ENCODE peak calls at places on chromosomes 1 and 21, in four cellular contexts. Q, D, A and Y are unnamed samples.

GRCh38 chr1:12052008-12052573 is 11.0 kb upstream of the TNFRSF8 start:
- DNase-seq in Q (no peak), D (no peak), A (peak), Y (no peak)

GRCh38 chr1:203215573-203215972 is 13.9 kb downstream of the CHIT1 start:
- DNase-seq in Q (no peak), D (no peak), A (no peak), Y (no peak)

GRCh38 chr1:203081465-203082355 is 4.1 kb downstream of the MYOG start:
- DNase-seq in Q (peak), D (no peak), A (no peak), Y (no peak)

GRCh38 chr1:44420535-44420934 is 15.5 kb downstream of the RNF220 start:
- DNase-seq in Q (no peak), D (no peak), A (no peak), Y (no peak)

GRCh38 chr21:17612023-17612564 is 607 bp downstream of the BTG3 start:
- DNase-seq in Q (peak), D (peak), A (peak), Y (no peak)

GRCh38 chr1:236066828-236067386 is 2.0 kb upstream of the NID1 start:
- DNase-seq in Q (peak), D (no peak), A (no peak), Y (no peak)

GRCh38 chr21:43827015-43827611 is 37.7 kb downstream of the RRP1 start:
- DNase-seq in Q (no peak), D (no peak), A (peak), Y (no peak)

GRCh38 chr1:9601942-9602793 is 13.5 kb downstream of the TMEM201 start:
- DNase-seq in Q (no peak), D (no peak), A (no peak), Y (no peak)

GRCh38 chr1:207397525-207397926 is 56.6 kb upstream of the CR2 start:
- DNase-seq in Q (no peak), D (no peak), A (no peak), Y (no peak)

GRCh38 chr1:43879414-43879813 is 54.2 kb upstream of the ARTN start:
- DNase-seq in Q (no peak), D (no peak), A (peak), Y (no peak)

GRCh38 chr1:59926381-59927243 is at the start of gene CYP2J2:
- DNase-seq in Q (peak), D (peak), A (peak), Y (no peak)

GRCh38 chr1:201825245-201825644 is 3.7 kb upstream of the IPO9 start:
- DNase-seq in Q (no peak), D (no peak), A (no peak), Y (no peak)

GRCh38 chr1:201828820-201829774 is at the start of gene IPO9:
- DNase-seq in Q (peak), D (peak), A (peak), Y (peak)

GRCh38 chr1:201828451-201828819 is 522 bp upstream of the IPO9 start:
- DNase-seq in Q (no peak), D (no peak), A (no peak), Y (no peak)

GRCh38 chr1:201827321-201828281 is 1.4 kb upstream of the IPO9 start:
- DNase-seq in Q (no peak), D (no peak), A (peak), Y (no peak)

GRCh38 chr1:201826830-201827229 is 2.1 kb upstream of the IPO9 start:
- DNase-seq in Q (no peak), D (no peak), A (no peak), Y (no peak)
- TF ChIP-seq CTCF in Q (no peak), D (no peak), A (peak), Y (no peak)

GRCh38 chr1:26161408-26162219 is 2.7 kb downstream of the FAM110D start:
- DNase-seq in Q (peak), D (peak), A (peak), Y (no peak)
- TF ChIP-seq CTCF in Q (no peak), D (peak), A (peak), Y (peak)

GRCh38 chr1:191866155-191866554 is 292.1 kb upstream of the RGS18 start:
- DNase-seq in Q (no peak), D (no peak), A (no peak), Y (no peak)

GRCh38 chr1:191865479-191865878 is 292.8 kb upstream of the RGS18 start:
- DNase-seq in Q (no peak), D (no peak), A (no peak), Y (no peak)

GRCh38 chr1:191870490-191870889 is 287.8 kb upstream of the RGS18 start:
- DNase-seq in Q (no peak), D (no peak), A (no peak), Y (no peak)

DNA sequence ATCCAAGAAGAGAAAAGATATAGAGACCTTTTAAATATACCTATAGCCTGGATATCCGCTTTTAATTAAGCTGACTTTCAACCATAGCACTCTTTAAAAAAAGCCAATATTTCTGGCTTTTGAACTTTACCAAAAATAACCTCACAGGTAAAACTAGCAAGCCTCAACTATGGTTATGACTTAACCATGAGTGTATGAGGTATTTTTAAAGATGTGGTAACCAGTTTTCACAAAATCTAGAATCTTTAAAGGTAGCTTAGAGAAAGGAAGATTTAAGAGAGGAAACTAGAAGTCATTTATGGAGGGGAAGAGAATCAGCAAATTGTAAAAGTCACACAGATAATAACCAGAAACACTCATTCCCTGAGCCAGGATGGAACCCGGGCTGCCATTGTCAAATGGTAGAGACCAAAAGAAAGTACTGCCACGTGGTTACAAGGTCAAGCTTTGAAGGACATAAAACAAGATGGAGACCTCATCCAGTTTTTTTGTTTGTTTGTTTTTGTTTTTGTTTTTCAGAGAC is 288.4 kb upstream of the RGS18 start:
- DNase-seq in Q (no peak), D (no peak), A (no peak), Y (no peak)
- TF ChIP-seq CTCF in Q (no peak), D (no peak), A (no peak), Y (no peak)

GRCh38 chr1:53616927-53617326 is 122.0 kb downstream of the GLIS1 start:
- DNase-seq in Q (peak), D (no peak), A (no peak), Y (peak)
- TF ChIP-seq CTCF in Q (no peak), D (no peak), A (no peak), Y (no peak)